ENCODE peak calls at places on chromosomes 12 and 14, in seven cellular contexts. One of them, this sample, is unnamed.

GRCh38 chr12:56628671-56629458 is 1.3 kb downstream of the BAZ2A start:
- DNase-seq in testis: peak
- DNase-seq in M059J: peak
- DNase-seq in cardiac fibroblast: peak
- DNase-seq in Peyer's patch: peak
- DNase-seq in H4: peak
- DNase-seq in activated naive CD4-positive, alpha-beta T cell: peak
- DNase-seq in this sample: no peak

GRCh38 chr12:92248977-92249376 is 103.3 kb upstream of the BTG1 start:
- DNase-seq in testis: no peak
- DNase-seq in M059J: no peak
- DNase-seq in cardiac fibroblast: no peak
- DNase-seq in Peyer's patch: no peak
- DNase-seq in H4: no peak
- DNase-seq in activated naive CD4-positive, alpha-beta T cell: no peak
- DNase-seq in this sample: no peak

GRCh38 chr12:131853832-131854797 is 25.9 kb downstream of the MMP17 start:
- DNase-seq in testis: no peak
- DNase-seq in M059J: no peak
- DNase-seq in cardiac fibroblast: no peak
- DNase-seq in Peyer's patch: peak
- DNase-seq in H4: no peak
- DNase-seq in activated naive CD4-positive, alpha-beta T cell: no peak
- DNase-seq in this sample: no peak

GRCh38 chr14:55802986-55803431 is 223.0 kb downstream of the KTN1 start:
- DNase-seq in testis: no peak
- DNase-seq in M059J: peak
- DNase-seq in cardiac fibroblast: peak
- DNase-seq in Peyer's patch: no peak
- DNase-seq in H4: peak
- DNase-seq in activated naive CD4-positive, alpha-beta T cell: no peak
- DNase-seq in this sample: no peak

GRCh38 chr12:2930865-2931264 is 28.3 kb upstream of the TEAD4 start:
- DNase-seq in testis: no peak
- DNase-seq in M059J: no peak
- DNase-seq in cardiac fibroblast: no peak
- DNase-seq in Peyer's patch: no peak
- DNase-seq in H4: no peak
- DNase-seq in activated naive CD4-positive, alpha-beta T cell: no peak
- DNase-seq in this sample: no peak

GRCh38 chr14:100580316-100581227 is 6.6 kb downstream of the BEGAIN start:
- DNase-seq in testis: no peak
- DNase-seq in M059J: no peak
- DNase-seq in cardiac fibroblast: no peak
- DNase-seq in Peyer's patch: peak
- DNase-seq in H4: no peak
- DNase-seq in activated naive CD4-positive, alpha-beta T cell: no peak
- DNase-seq in this sample: no peak

GRCh38 chr14:94031880-94032279 is 5.7 kb downstream of the OTUB2 start:
- DNase-seq in testis: no peak
- DNase-seq in M059J: no peak
- DNase-seq in cardiac fibroblast: no peak
- DNase-seq in Peyer's patch: no peak
- DNase-seq in H4: no peak
- DNase-seq in activated naive CD4-positive, alpha-beta T cell: no peak
- DNase-seq in this sample: no peak

GRCh38 chr12:936377-937345 is 12.8 kb downstream of the RAD52 start:
- DNase-seq in testis: no peak
- DNase-seq in M059J: no peak
- DNase-seq in cardiac fibroblast: no peak
- DNase-seq in Peyer's patch: no peak
- DNase-seq in H4: no peak
- DNase-seq in activated naive CD4-positive, alpha-beta T cell: no peak
- DNase-seq in this sample: no peak

GRCh38 chr12:93199831-93200236 is 177.9 kb upstream of the NUDT4 start:
- DNase-seq in testis: no peak
- DNase-seq in M059J: peak
- DNase-seq in cardiac fibroblast: no peak
- DNase-seq in Peyer's patch: no peak
- DNase-seq in H4: no peak
- DNase-seq in activated naive CD4-positive, alpha-beta T cell: no peak
- DNase-seq in this sample: no peak

GRCh38 chr14:105859717-105860614 is 333.6 kb downstream of the TMEM121 start:
- DNase-seq in testis: peak
- DNase-seq in M059J: no peak
- DNase-seq in cardiac fibroblast: no peak
- DNase-seq in Peyer's patch: peak
- DNase-seq in H4: no peak
- DNase-seq in activated naive CD4-positive, alpha-beta T cell: no peak
- DNase-seq in this sample: no peak

GRCh38 chr14:93970967-93971634 is 5.3 kb downstream of the ASB2 start:
- DNase-seq in testis: no peak
- DNase-seq in M059J: peak
- DNase-seq in cardiac fibroblast: no peak
- DNase-seq in Peyer's patch: no peak
- DNase-seq in H4: peak
- DNase-seq in activated naive CD4-positive, alpha-beta T cell: no peak
- DNase-seq in this sample: no peak

GRCh38 chr12:110073049-110073831 is 24.9 kb upstream of the C12orf76 start:
- DNase-seq in testis: peak
- DNase-seq in M059J: peak
- DNase-seq in cardiac fibroblast: no peak
- DNase-seq in Peyer's patch: peak
- DNase-seq in H4: no peak
- DNase-seq in activated naive CD4-positive, alpha-beta T cell: peak
- DNase-seq in this sample: no peak

GRCh38 chr14:85085981-85086380 is 444.0 kb upstream of the FLRT2 start:
- DNase-seq in testis: no peak
- DNase-seq in M059J: no peak
- DNase-seq in cardiac fibroblast: no peak
- DNase-seq in Peyer's patch: no peak
- DNase-seq in H4: no peak
- DNase-seq in activated naive CD4-positive, alpha-beta T cell: no peak
- DNase-seq in this sample: no peak

GRCh38 chr14:34874386-34875030 is 652 bp downstream of the BAZ1A start:
- DNase-seq in testis: peak
- DNase-seq in M059J: peak
- DNase-seq in cardiac fibroblast: peak
- DNase-seq in Peyer's patch: peak
- DNase-seq in H4: peak
- DNase-seq in activated naive CD4-positive, alpha-beta T cell: peak
- DNase-seq in this sample: no peak

GRCh38 chr12:13154851-13155250 is 41.7 kb upstream of the EMP1 start:
- DNase-seq in testis: no peak
- DNase-seq in M059J: no peak
- DNase-seq in cardiac fibroblast: no peak
- DNase-seq in Peyer's patch: no peak
- DNase-seq in H4: no peak
- DNase-seq in activated naive CD4-positive, alpha-beta T cell: no peak
- DNase-seq in this sample: no peak

GRCh38 chr14:53723221-53723620 is 233.4 kb downstream of the BMP4 start:
- DNase-seq in testis: no peak
- DNase-seq in M059J: no peak
- DNase-seq in cardiac fibroblast: no peak
- DNase-seq in Peyer's patch: no peak
- DNase-seq in H4: no peak
- DNase-seq in activated naive CD4-positive, alpha-beta T cell: no peak
- DNase-seq in this sample: no peak

GRCh38 chr12:9707864-9708808 is 24.8 kb downstream of the CLECL1 start:
- DNase-seq in testis: peak
- DNase-seq in M059J: peak
- DNase-seq in cardiac fibroblast: peak
- DNase-seq in Peyer's patch: no peak
- DNase-seq in H4: peak
- DNase-seq in activated naive CD4-positive, alpha-beta T cell: peak
- DNase-seq in this sample: no peak

GRCh38 chr14:52844262-52845060 is 53.1 kb upstream of the GNPNAT1 start:
- DNase-seq in testis: no peak
- DNase-seq in M059J: no peak
- DNase-seq in cardiac fibroblast: peak
- DNase-seq in Peyer's patch: no peak
- DNase-seq in H4: no peak
- DNase-seq in activated naive CD4-positive, alpha-beta T cell: no peak
- DNase-seq in this sample: no peak

GRCh38 chr14:22305563-22306127 is 283.4 kb downstream of the DAD1 start:
- DNase-seq in testis: no peak
- DNase-seq in M059J: no peak
- DNase-seq in cardiac fibroblast: no peak
- DNase-seq in Peyer's patch: no peak
- DNase-seq in H4: no peak
- DNase-seq in activated naive CD4-positive, alpha-beta T cell: no peak
- DNase-seq in this sample: no peak

GRCh38 chr14:72457641-72458040 is 436.3 kb downstream of the DPF3 start:
- DNase-seq in testis: no peak
- DNase-seq in M059J: peak
- DNase-seq in cardiac fibroblast: peak
- DNase-seq in Peyer's patch: no peak
- DNase-seq in H4: peak
- DNase-seq in activated naive CD4-positive, alpha-beta T cell: no peak
- DNase-seq in this sample: no peak

GRCh38 chr12:132224484-132224883 is 80.2 kb downstream of the NOC4L start:
- DNase-seq in testis: no peak
- DNase-seq in M059J: no peak
- DNase-seq in cardiac fibroblast: no peak
- DNase-seq in Peyer's patch: no peak
- DNase-seq in H4: no peak
- DNase-seq in activated naive CD4-positive, alpha-beta T cell: no peak
- DNase-seq in this sample: no peak

GRCh38 chr14:60647081-60647836 is 2.0 kb downstream of the SIX1 start:
- DNase-seq in testis: no peak
- DNase-seq in M059J: peak
- DNase-seq in cardiac fibroblast: peak
- DNase-seq in Peyer's patch: peak
- DNase-seq in H4: peak
- DNase-seq in activated naive CD4-positive, alpha-beta T cell: no peak
- DNase-seq in this sample: no peak

GRCh38 chr14:91113829-91114078 is at the start of gene DGLUCY:
- DNase-seq in testis: peak
- DNase-seq in M059J: no peak
- DNase-seq in cardiac fibroblast: no peak
- DNase-seq in Peyer's patch: no peak
- DNase-seq in H4: peak
- DNase-seq in activated naive CD4-positive, alpha-beta T cell: no peak
- DNase-seq in this sample: no peak

GRCh38 chr12:12563529-12563928 is 866 bp upstream of the DUSP16 start:
- DNase-seq in testis: no peak
- DNase-seq in M059J: no peak
- DNase-seq in cardiac fibroblast: peak
- DNase-seq in Peyer's patch: no peak
- DNase-seq in H4: no peak
- DNase-seq in activated naive CD4-positive, alpha-beta T cell: no peak
- DNase-seq in this sample: no peak

GRCh38 chr12:21697829-21698630 is 40.4 kb upstream of the LDHB start:
- DNase-seq in testis: no peak
- DNase-seq in M059J: peak
- DNase-seq in cardiac fibroblast: peak
- DNase-seq in Peyer's patch: no peak
- DNase-seq in H4: peak
- DNase-seq in activated naive CD4-positive, alpha-beta T cell: no peak
- DNase-seq in this sample: no peak

GRCh38 chr12:113403435-113404415 is at the start of gene SDS:
- DNase-seq in testis: peak
- DNase-seq in M059J: peak
- DNase-seq in cardiac fibroblast: peak
- DNase-seq in Peyer's patch: no peak
- DNase-seq in H4: peak
- DNase-seq in activated naive CD4-positive, alpha-beta T cell: no peak
- DNase-seq in this sample: no peak

GRCh38 chr12:6426882-6427671 is 17.7 kb upstream of the CD27 start:
- DNase-seq in testis: no peak
- DNase-seq in M059J: no peak
- DNase-seq in cardiac fibroblast: no peak
- DNase-seq in Peyer's patch: no peak
- DNase-seq in H4: no peak
- DNase-seq in activated naive CD4-positive, alpha-beta T cell: peak
- DNase-seq in this sample: no peak

GRCh38 chr12:114869091-114869834 is 185.3 kb upstream of the TBX3 start:
- DNase-seq in testis: no peak
- DNase-seq in M059J: peak
- DNase-seq in cardiac fibroblast: no peak
- DNase-seq in Peyer's patch: no peak
- DNase-seq in H4: peak
- DNase-seq in activated naive CD4-positive, alpha-beta T cell: no peak
- DNase-seq in this sample: no peak

GRCh38 chr12:88519802-88520435 is 60.4 kb downstream of the KITLG start:
- DNase-seq in testis: no peak
- DNase-seq in M059J: peak
- DNase-seq in cardiac fibroblast: no peak
- DNase-seq in Peyer's patch: no peak
- DNase-seq in H4: peak
- DNase-seq in activated naive CD4-positive, alpha-beta T cell: no peak
- DNase-seq in this sample: no peak

GRCh38 chr14:85546390-85546789 is 16.4 kb downstream of the FLRT2 start:
- DNase-seq in testis: no peak
- DNase-seq in M059J: no peak
- DNase-seq in cardiac fibroblast: no peak
- DNase-seq in Peyer's patch: no peak
- DNase-seq in H4: no peak
- DNase-seq in activated naive CD4-positive, alpha-beta T cell: no peak
- DNase-seq in this sample: no peak

GRCh38 chr14:23877538-23878180 is 75.9 kb upstream of the DHRS4 start:
- DNase-seq in testis: no peak
- DNase-seq in M059J: no peak
- DNase-seq in cardiac fibroblast: no peak
- DNase-seq in Peyer's patch: no peak
- DNase-seq in H4: no peak
- DNase-seq in activated naive CD4-positive, alpha-beta T cell: no peak
- DNase-seq in this sample: no peak

GRCh38 chr12:116614194-116614885 is 55.2 kb downstream of the MAP1LC3B2 start:
- DNase-seq in testis: no peak
- DNase-seq in M059J: no peak
- DNase-seq in cardiac fibroblast: no peak
- DNase-seq in Peyer's patch: no peak
- DNase-seq in H4: no peak
- DNase-seq in activated naive CD4-positive, alpha-beta T cell: no peak
- DNase-seq in this sample: no peak

GRCh38 chr12:13609874-13610273 is 371.5 kb downstream of the GRIN2B start:
- DNase-seq in testis: no peak
- DNase-seq in M059J: no peak
- DNase-seq in cardiac fibroblast: no peak
- DNase-seq in Peyer's patch: no peak
- DNase-seq in H4: no peak
- DNase-seq in activated naive CD4-positive, alpha-beta T cell: no peak
- DNase-seq in this sample: no peak

GRCh38 chr14:37969511-37969979 is 238.2 kb upstream of the SSTR1 start:
- DNase-seq in testis: no peak
- DNase-seq in M059J: no peak
- DNase-seq in cardiac fibroblast: no peak
- DNase-seq in Peyer's patch: no peak
- DNase-seq in H4: no peak
- DNase-seq in activated naive CD4-positive, alpha-beta T cell: no peak
- DNase-seq in this sample: no peak

GRCh38 chr12:111448831-111449790 is 43.4 kb downstream of the SH2B3 start:
- DNase-seq in testis: peak
- DNase-seq in M059J: no peak
- DNase-seq in cardiac fibroblast: no peak
- DNase-seq in Peyer's patch: no peak
- DNase-seq in H4: no peak
- DNase-seq in activated naive CD4-positive, alpha-beta T cell: no peak
- DNase-seq in this sample: no peak

This sample was measured in cortex of kidney.